ENCODE peak calls at places on chromosomes 3 and 15, in ten cellular contexts. C is heart left ventricle; Q is small intestine; T is CD8-positive, alpha-beta memory T cell; F is OCI-LY7; E is H1; P is HepG2; A is Peyer's patch; B is SK-N-SH; X is mesendoderm. Y is an unnamed sample. For H3K4me1, the result is how much of the 10 kb centered on the place peaks cover.

GRCh38 chr3:57755368-57756021 is 614 bp upstream of the SLMAP start:
- DNase-seq in X (peak), T (peak), Q (peak), A (peak), C (peak), P (peak), F (peak), E (no peak), B (peak), Y (no peak)

GRCh38 chr3:125207507-125207906 is 5.0 kb downstream of the SLC12A8 start:
- DNase-seq in X (no peak), C (no peak), E (no peak), Q (peak), F (no peak), P (no peak), A (no peak), T (no peak), B (no peak), Y (no peak)

GRCh38 chr3:172869797-172870518 is 119.4 kb downstream of the ECT2 start:
- DNase-seq in X (peak), Q (no peak), A (no peak), F (no peak), C (no peak), E (no peak), B (no peak), T (no peak), P (no peak), Y (no peak)

GRCh38 chr15:96135166-96136093 is 195.1 kb upstream of the NR2F2 start:
- DNase-seq in F (no peak), Q (no peak), C (no peak), B (no peak), E (no peak), X (no peak), T (no peak), A (no peak), P (no peak), Y (no peak)

GRCh38 chr15:66843581-66843980 is 141.5 kb downstream of the SMAD6 start:
- DNase-seq in P (no peak), X (peak), T (no peak), Q (no peak), B (no peak), C (no peak), E (no peak), A (no peak), F (no peak), Y (no peak)

GRCh38 chr15:64246364-64247189 is 83.8 kb upstream of the PPIB start:
- DNase-seq in A (no peak), E (peak), C (no peak), Q (no peak), T (no peak), P (peak), X (peak), B (no peak), F (no peak), Y (no peak)

GRCh38 chr3:143384076-143384475 is 264.5 kb downstream of the CHST2 start:
- DNase-seq in Q (no peak), P (no peak), E (no peak), X (no peak), A (no peak), T (no peak), C (no peak), B (no peak), F (no peak), Y (no peak)

GRCh38 chr15:41423979-41424659 is 7.2 kb downstream of the RTF1 start:
- DNase-seq in B (no peak), Q (no peak), C (no peak), P (no peak), E (no peak), A (no peak), F (peak), T (no peak), X (no peak), Y (no peak)

GRCh38 chr3:9951962-9952805 is at the start of gene PRRT3:
- DNase-seq in Q (no peak), B (peak), T (peak), E (no peak), A (peak), P (no peak), X (peak), F (peak), C (no peak), Y (no peak)

GRCh38 chr3:9955611-9956352 is 3.6 kb upstream of the PRRT3 start:
- DNase-seq in F (no peak), C (no peak), T (no peak), Q (no peak), P (no peak), E (no peak), B (no peak), X (no peak), A (no peak), Y (no peak)

GRCh38 chr3:9957214-9957613 is 5.0 kb upstream of the PRRT3 start:
- DNase-seq in F (peak), E (no peak), Q (no peak), P (no peak), X (no peak), B (no peak), T (no peak), C (no peak), A (no peak), Y (no peak)

GRCh38 chr3:9951598-9951961 is 628 bp downstream of the PRRT3 start:
- DNase-seq in C (no peak), B (peak), F (no peak), Q (no peak), A (no peak), X (no peak), E (no peak), T (no peak), P (no peak), Y (no peak)

GRCh38 chr3:9955067-9955502 is 2.9 kb upstream of the PRRT3 start:
- DNase-seq in E (no peak), X (peak), C (no peak), F (no peak), Q (no peak), A (no peak), B (no peak), T (no peak), P (peak), Y (no peak)
- H3K4me1 ChIP-seq in E (under half), X (under half), C (under half), F (under half), Q (under half), A (under half), B (under half), T (under half), P (under half), Y (under half)

DNA sequence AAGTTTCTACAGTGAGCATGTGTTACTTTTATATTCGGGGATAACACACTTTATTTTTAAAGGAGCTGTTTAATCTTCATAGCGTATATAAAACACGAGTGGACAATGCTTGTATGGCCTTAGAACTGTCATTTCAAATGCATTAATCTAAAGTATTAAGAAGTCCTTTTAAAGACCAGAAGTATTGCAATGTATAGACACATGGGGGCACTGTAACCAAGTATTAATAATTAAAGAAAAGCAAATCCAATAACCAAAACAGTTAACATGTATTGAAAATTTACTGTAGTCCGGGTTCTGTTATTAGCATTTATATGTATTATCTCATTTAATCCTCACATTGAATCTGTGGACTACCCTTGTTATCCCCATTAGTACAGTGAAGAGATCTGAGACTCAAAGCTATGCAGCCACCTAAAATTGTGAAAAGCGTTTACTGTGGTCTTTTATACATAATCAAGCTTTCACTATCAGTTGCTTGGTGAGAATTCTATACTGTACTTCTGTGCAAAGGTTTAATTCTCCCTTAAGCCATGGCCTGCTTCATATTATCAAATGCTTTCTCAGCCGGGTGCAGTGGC is 10.1 kb downstream of the ARL14 start:
- DNase-seq in F (peak), B (peak), X (no peak), A (no peak), Q (peak), T (no peak), E (no peak), C (no peak), P (peak), Y (no peak)
- H3K4me3 ChIP-seq in F (no peak), B (no peak), X (no peak), A (no peak), Q (no peak), T (no peak), E (no peak), C (no peak), P (no peak), Y (no peak)

DNA sequence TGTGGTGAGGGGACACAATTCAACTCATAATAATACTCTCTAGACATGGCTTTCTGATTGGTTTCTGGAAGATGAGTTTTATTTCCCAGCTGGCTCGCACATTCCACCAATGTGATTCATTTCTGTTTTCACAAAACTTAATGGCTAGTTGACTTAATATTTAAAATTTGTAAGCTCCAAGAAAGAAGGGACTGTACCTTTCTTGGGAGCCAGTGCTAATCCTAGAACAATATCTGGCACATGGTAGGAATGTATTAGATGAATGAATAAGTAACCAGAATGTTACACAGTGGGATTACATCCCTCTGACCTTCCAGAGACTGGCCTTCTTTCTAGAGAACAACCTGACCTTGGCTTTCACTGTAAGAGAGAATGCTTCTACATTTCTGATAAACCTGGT is 262.8 kb downstream of the RORA start:
- DNase-seq in A (no peak), Q (no peak), X (no peak), P (no peak), C (no peak), F (no peak), E (no peak), B (no peak), T (no peak), Y (no peak)
- H3K27ac ChIP-seq in A (no peak), Q (no peak), X (no peak), P (no peak), C (no peak), F (no peak), E (no peak), B (no peak), T (no peak), Y (no peak)

GRCh38 chr15:101184830-101185229 is 67.0 kb downstream of the CHSY1 start:
- DNase-seq in A (no peak), C (no peak), F (no peak), B (no peak), Q (no peak), X (no peak), T (no peak), P (no peak), E (no peak), Y (no peak)
- H3K4me1 ChIP-seq in A (under half), C (under half), F (under half), B (under half), Q (under half), X (under half), T (under half), P (under half), E (under half), Y (under half)

GRCh38 chr3:46693038-46693896 is at the start of gene ALS2CL:
- DNase-seq in P (no peak), B (peak), X (peak), T (peak), F (peak), Q (peak), A (peak), E (no peak), C (peak), Y (peak)

GRCh38 chr3:46692566-46692983 is 904 bp downstream of the ALS2CL start:
- DNase-seq in F (no peak), T (no peak), Q (peak), C (no peak), B (no peak), P (no peak), E (no peak), A (no peak), X (peak), Y (peak)

GRCh38 chr3:46694520-46694919 is 1.0 kb upstream of the ALS2CL start:
- DNase-seq in T (no peak), A (no peak), B (no peak), X (no peak), P (no peak), F (no peak), E (no peak), C (no peak), Q (no peak), Y (no peak)

GRCh38 chr3:46695177-46695961 is 1.9 kb upstream of the ALS2CL start:
- DNase-seq in T (peak), Q (no peak), C (peak), P (no peak), F (peak), B (peak), A (peak), E (no peak), X (peak), Y (peak)

GRCh38 chr3:46693897-46694235 is 387 bp upstream of the ALS2CL start:
- DNase-seq in F (no peak), C (peak), A (peak), T (no peak), B (no peak), Q (no peak), X (no peak), P (no peak), E (no peak), Y (peak)
- H3K4me3 ChIP-seq in F (no peak), C (peak), A (peak), T (peak), B (no peak), Q (peak), X (no peak), P (no peak), E (no peak), Y (peak)

GRCh38 chr3:186990282-186990681 is 60.0 kb downstream of the ST6GAL1 start:
- DNase-seq in C (no peak), F (peak), T (no peak), P (no peak), A (no peak), X (no peak), Q (no peak), B (no peak), E (no peak), Y (no peak)

GRCh38 chr3:186989429-186989828 is 59.1 kb downstream of the ST6GAL1 start:
- DNase-seq in X (no peak), C (no peak), P (peak), E (no peak), F (no peak), T (no peak), Q (no peak), A (no peak), B (no peak), Y (no peak)

GRCh38 chr3:186990878-186991308 is 60.6 kb downstream of the ST6GAL1 start:
- DNase-seq in T (no peak), F (no peak), E (no peak), X (no peak), Q (no peak), B (no peak), A (no peak), P (no peak), C (no peak), Y (no peak)

GRCh38 chr3:186986811-186987210 is 56.5 kb downstream of the ST6GAL1 start:
- DNase-seq in P (no peak), X (no peak), Q (no peak), B (no peak), E (no peak), C (no peak), F (no peak), T (no peak), A (no peak), Y (no peak)

DNA sequence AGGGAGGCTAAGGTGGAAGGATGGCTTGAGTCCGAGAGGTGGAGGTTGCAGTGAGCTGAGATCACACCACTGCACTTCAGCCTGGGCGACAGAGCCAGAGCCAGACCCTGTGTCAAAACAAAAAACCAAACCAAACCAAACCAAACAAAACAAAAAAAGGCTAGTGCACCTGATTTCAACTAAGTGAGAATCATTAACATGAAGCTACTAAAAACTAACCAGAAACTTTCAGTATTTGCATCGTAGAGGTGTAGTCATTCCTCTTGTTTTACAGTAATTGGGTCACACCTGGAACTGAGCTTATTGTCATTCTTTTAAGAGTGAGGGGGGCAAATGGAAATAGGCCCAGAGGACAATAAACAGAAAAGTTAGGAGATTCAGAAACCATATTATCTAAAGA is 58.5 kb downstream of the ST6GAL1 start:
- DNase-seq in E (no peak), F (peak), A (no peak), X (no peak), P (no peak), Q (no peak), B (no peak), C (no peak), T (no peak), Y (no peak)
- H3K27ac ChIP-seq in E (no peak), F (peak), A (peak), X (no peak), P (no peak), Q (no peak), B (no peak), C (no peak), T (no peak), Y (no peak)

Y was measured in lung.